ENCODE peak calls at places on chromosomes 1 and 21, in five cellular contexts. I is HepG2, D is K562, A is GM12878, G is SK-N-SH. Y is an unnamed sample.

GRCh38 chr1:200081151-200081981 is 53.9 kb downstream of the NR5A2 start:
- DNase-seq in I (no peak), D (no peak), A (no peak), G (no peak), Y (no peak)

GRCh38 chr1:36656271-36656670 is 173.6 kb upstream of the CSF3R start:
- DNase-seq in I (no peak), D (no peak), A (no peak), G (no peak), Y (no peak)

GRCh38 chr21:16775056-16775455 is 737.8 kb upstream of the CXADR start:
- DNase-seq in I (no peak), D (no peak), A (no peak), G (no peak), Y (no peak)

GRCh38 chr1:1842360-1843146 is 48.3 kb downstream of the GNB1 start:
- DNase-seq in I (no peak), D (no peak), A (no peak), G (no peak), Y (no peak)

GRCh38 chr1:235831148-235831547 is 35.6 kb downstream of the LYST start:
- DNase-seq in I (no peak), D (no peak), A (peak; percentile 35), G (no peak), Y (no peak)

GRCh38 chr1:178573330-178573729 is 60.4 kb downstream of the TEX35 start:
- DNase-seq in I (no peak), D (no peak), A (peak; percentile 23), G (no peak), Y (no peak)

GRCh38 chr1:224381880-224382548 is 25.3 kb downstream of the CNIH4 start:
- DNase-seq in I (no peak), D (no peak), A (no peak), G (no peak), Y (no peak)

GRCh38 chr1:147700042-147700711 is 29.9 kb upstream of the ACP6 start:
- DNase-seq in I (peak; percentile 50), D (peak; percentile 45), A (no peak), G (peak; percentile 61), Y (no peak)

GRCh38 chr1:6906783-6907182 is 121.5 kb downstream of the CAMTA1 start:
- DNase-seq in I (no peak), D (no peak), A (no peak), G (no peak), Y (no peak)

DNA sequence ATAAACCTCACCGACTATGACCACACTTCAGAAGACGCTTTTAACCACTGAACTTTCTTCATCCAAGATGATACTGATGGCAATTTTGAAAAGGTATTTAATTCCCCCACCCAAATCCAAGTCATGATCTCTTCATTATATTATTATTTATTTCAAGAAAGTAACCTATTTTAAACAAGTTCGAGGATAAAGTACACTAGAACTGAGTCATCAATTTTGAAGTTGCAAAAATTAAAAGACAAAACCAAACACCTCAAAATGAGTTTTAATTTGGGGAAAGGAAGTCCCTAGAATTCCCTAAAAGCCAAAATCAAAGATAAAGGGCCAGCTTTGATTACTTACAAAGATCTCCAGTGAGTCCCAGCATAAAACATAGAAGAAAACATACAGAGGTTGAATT is 55.4 kb upstream of the RAP1GAP start:
- DNase-seq in I (no peak), D (no peak), A (no peak), G (no peak), Y (no peak)
- TF ChIP-seq REST in I (no peak), D (no peak), A (no peak), G (no peak), Y (no peak)

GRCh38 chr1:156493749-156494148 is 6.8 kb downstream of the MEF2D start:
- DNase-seq in I (no peak), D (no peak), A (no peak), G (no peak), Y (no peak)
- H3K4me3 ChIP-seq in I (no peak overlapping the region), D (no peak overlapping the region), A (peak overlapping the region; percentile 48), G (no peak overlapping the region), Y (peak overlapping the region; percentile 27)

GRCh38 chr1:57277681-57278080 is 146.2 kb downstream of the DAB1 start:
- DNase-seq in I (no peak), D (no peak), A (no peak), G (no peak), Y (no peak)
- TF ChIP-seq GABPA in I (no peak), D (no peak), A (no peak), G (no peak), Y (no peak)

DNA sequence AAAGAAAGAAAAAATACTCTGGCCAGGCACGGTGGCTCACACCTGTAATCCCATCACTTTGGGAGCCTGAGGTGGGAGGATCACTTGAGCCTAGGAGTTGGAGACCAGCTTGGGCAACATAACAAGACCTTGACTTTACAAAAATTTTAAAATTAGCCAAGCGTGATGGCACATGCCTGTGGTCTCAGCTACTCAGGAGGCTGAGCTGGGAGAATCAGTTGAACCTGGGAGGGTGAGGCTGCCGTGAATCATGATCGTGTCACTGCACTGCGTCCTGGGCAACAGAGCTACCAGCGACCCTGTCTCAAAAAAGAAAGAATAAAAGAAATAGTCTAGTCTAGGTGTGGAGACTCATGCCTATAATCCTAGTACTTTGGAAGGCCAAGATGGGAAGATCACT is 22.3 kb downstream of the RRP1B start:
- DNase-seq in I (no peak), D (no peak), A (no peak), G (no peak), Y (no peak)
- TF ChIP-seq REST in I (no peak), D (no peak), A (no peak), G (no peak), Y (no peak)

GRCh38 chr1:15948600-15949452 is 27.1 kb downstream of the ZBTB17 start:
- DNase-seq in I (no peak), D (peak; percentile 63), A (no peak), G (no peak), Y (no peak)
- H3K4me3 ChIP-seq in I (no peak overlapping the region), D (no peak overlapping the region), A (peak overlapping the region; percentile 34), G (no peak overlapping the region), Y (no peak overlapping the region)

DNA sequence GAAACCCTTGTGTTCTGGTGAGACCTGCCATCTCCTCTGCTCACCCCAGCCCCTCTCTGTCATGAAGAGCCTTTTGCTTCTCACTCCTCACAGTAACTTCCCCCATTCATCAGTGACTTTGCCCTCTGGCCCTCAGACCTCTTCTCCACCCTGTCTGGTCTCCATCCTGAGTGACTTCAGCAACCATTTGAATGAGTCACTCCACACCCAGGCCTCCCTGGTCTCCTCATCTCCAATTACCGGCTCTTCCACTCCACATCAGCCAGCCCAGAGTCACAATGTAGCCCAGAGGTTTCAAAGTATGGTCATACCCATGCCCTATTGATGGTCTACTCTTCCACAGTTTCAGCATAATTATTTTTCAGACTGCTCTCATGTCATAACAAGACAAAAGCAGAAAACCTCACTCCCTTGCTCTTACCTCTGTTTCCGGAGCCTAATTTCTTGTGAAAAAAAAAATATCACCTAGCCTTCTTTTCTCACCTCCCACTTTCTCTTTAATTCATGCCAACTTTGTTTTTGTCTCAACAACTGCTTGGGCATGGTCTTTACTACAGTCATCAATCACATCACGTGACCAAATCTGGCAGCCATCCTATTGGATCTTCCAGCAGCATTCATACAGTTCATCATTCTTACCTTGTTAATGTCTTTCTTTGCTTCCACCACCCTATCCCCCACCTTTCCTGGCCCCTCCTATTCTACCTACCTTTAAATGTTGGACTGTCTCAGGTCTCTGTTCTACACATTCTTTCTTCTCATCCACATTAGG is 35.6 kb upstream of the NEK7 start:
- DNase-seq in I (no peak), D (no peak), A (no peak), G (no peak), Y (no peak)
- TF ChIP-seq GABPA in I (no peak), D (no peak), A (no peak), G (no peak), Y (no peak)

GRCh38 chr1:17629460-17629859 is 90.0 kb downstream of the ARHGEF10L start:
- DNase-seq in I (no peak), D (peak; percentile 67), A (no peak), G (peak; percentile 64), Y (no peak)
- TF ChIP-seq REST in I (no peak), D (no peak), A (no peak), G (no peak), Y (no peak)

GRCh38 chr1:33140153-33141149 is 41.4 kb downstream of the TRIM62 start:
- DNase-seq in I (peak; percentile 32), D (no peak), A (no peak), G (no peak), Y (no peak)
- H3K4me3 ChIP-seq in I (no peak overlapping the region), D (no peak overlapping the region), A (no peak overlapping the region), G (no peak overlapping the region), Y (no peak overlapping the region)

GRCh38 chr21:35470522-35470921 is 421.4 kb upstream of the RUNX1 start:
- DNase-seq in I (no peak), D (peak; percentile 51), A (no peak), G (no peak), Y (no peak)
- TF ChIP-seq GABPA in I (no peak), D (no peak), A (no peak), G (no peak), Y (no peak)

GRCh38 chr21:45541221-45542039 is 810 bp downstream of the SLC19A1 start:
- DNase-seq in I (no peak), D (peak; percentile 97), A (no peak), G (peak; percentile 95), Y (peak; percentile 95)
- TF ChIP-seq REST in I (no peak), D (no peak), A (no peak), G (no peak), Y (no peak)